ENCODE peak calls at places on chromosomes 3 and 15, in ten cellular contexts. I, V, Y, U, Z, D, W, A, E and R are unnamed samples.

GRCh38 chr3:61015840-61016239 is 235.4 kb downstream of the FHIT start:
- DNase-seq in I (no peak), V (no peak), Y (no peak), U (no peak), Z (no peak), D (no peak), W (no peak), A (no peak), E (no peak), R (no peak)

GRCh38 chr15:100256985-100257650 is 84.7 kb downstream of the ADAMTS17 start:
- DNase-seq in I (no peak), V (no peak), Y (no peak), U (no peak), Z (no peak), D (no peak), W (no peak), A (no peak), E (no peak), R (no peak)

GRCh38 chr3:155131104-155131503 is 51.0 kb downstream of the MME start:
- DNase-seq in I (no peak), V (peak), Y (no peak), U (no peak), Z (no peak), D (no peak), W (peak), A (no peak), E (no peak), R (no peak)

GRCh38 chr3:71564361-71564760 is 19.2 kb downstream of the FOXP1 start:
- DNase-seq in I (no peak), V (no peak), Y (no peak), U (no peak), Z (no peak), D (no peak), W (no peak), A (no peak), E (no peak), R (no peak)

GRCh38 chr3:21795152-21795837 is 44.3 kb upstream of the ZNF385D start:
- DNase-seq in I (no peak), V (no peak), Y (no peak), U (no peak), Z (no peak), D (no peak), W (no peak), A (no peak), E (no peak), R (no peak)

GRCh38 chr3:16770021-16770420 is 114.7 kb upstream of the PLCL2 start:
- DNase-seq in I (no peak), V (peak), Y (no peak), U (no peak), Z (no peak), D (no peak), W (no peak), A (no peak), E (no peak), R (no peak)

GRCh38 chr15:29569533-29570092 is 252.7 kb downstream of the TJP1 start:
- DNase-seq in I (no peak), V (no peak), Y (no peak), U (peak), Z (no peak), D (no peak), W (no peak), A (no peak), E (peak), R (no peak)

GRCh38 chr15:91956026-91956723 is 102.7 kb downstream of the SLCO3A1 start:
- DNase-seq in I (no peak), V (peak), Y (no peak), U (peak), Z (no peak), D (no peak), W (no peak), A (no peak), E (no peak), R (no peak)

GRCh38 chr15:40702077-40702476 is 7.1 kb downstream of the RAD51 start:
- DNase-seq in I (no peak), V (no peak), Y (no peak), U (peak), Z (no peak), D (no peak), W (peak), A (no peak), E (no peak), R (no peak)

GRCh38 chr3:48595075-48595525 is at the start of gene COL7A1:
- DNase-seq in I (no peak), V (peak), Y (no peak), U (peak), Z (no peak), D (no peak), W (peak), A (no peak), E (peak), R (no peak)

GRCh38 chr3:63655519-63655918 is 3.0 kb downstream of the SNTN start:
- DNase-seq in I (no peak), V (peak), Y (peak), U (no peak), Z (no peak), D (no peak), W (no peak), A (no peak), E (no peak), R (no peak)

GRCh38 chr3:63662500-63662899 is 10.0 kb downstream of the SNTN start:
- DNase-seq in I (no peak), V (peak), Y (no peak), U (peak), Z (no peak), D (no peak), W (no peak), A (no peak), E (no peak), R (no peak)

GRCh38 chr3:63656791-63657190 is 4.3 kb downstream of the SNTN start:
- DNase-seq in I (no peak), V (peak), Y (peak), U (no peak), Z (no peak), D (no peak), W (no peak), A (no peak), E (no peak), R (no peak)

GRCh38 chr3:63662011-63662410 is 9.5 kb downstream of the SNTN start:
- DNase-seq in I (no peak), V (no peak), Y (no peak), U (peak), Z (no peak), D (no peak), W (no peak), A (no peak), E (no peak), R (no peak)

DNA sequence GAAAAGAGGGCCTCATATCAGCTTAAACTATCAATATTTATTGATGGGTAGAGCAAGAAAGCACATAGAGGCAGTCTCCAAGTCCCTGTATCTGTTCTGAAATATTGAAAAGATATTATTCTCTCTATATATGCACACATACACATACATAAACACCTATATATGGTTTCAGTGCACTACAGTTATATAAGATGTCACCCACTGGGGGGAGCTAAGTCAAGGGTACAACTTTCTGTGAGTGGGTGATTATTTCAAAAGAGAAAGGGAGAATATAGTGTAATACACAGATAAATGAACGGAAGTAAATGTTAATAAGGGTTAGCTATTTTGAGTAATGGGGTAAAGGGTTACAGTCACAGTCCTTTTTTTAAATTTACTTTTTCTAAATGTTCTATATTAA is 8.8 kb downstream of the SNTN start:
- DNase-seq in I (no peak), V (no peak), Y (no peak), U (peak), Z (no peak), D (no peak), W (no peak), A (no peak), E (no peak), R (no peak)
- TF ChIP-seq CTCF in I (no peak), V (peak), Y (no peak), U (peak), Z (no peak), D (no peak), W (no peak), A (no peak), E (no peak), R (peak)

DNA sequence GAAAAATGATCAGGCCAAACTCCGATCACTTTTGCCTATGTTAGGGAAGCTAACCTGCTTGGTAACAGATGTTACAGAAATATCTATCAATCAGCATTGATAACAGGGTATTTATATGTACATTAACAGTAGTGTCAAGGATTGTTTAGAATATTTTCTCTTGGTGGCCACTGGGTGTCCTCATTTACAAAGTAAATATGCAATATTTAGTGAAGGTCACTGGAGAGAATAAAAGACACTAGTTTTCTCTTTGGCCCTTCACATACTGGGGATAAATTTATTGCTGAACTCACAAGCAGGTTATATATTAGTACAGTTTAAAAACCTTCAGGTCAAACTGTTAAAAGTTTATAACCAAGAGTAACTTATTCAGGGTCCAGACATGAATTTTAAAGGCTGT is 69.0 kb downstream of the TIGIT start:
- DNase-seq in I (no peak), V (peak), Y (peak), U (peak), Z (no peak), D (peak), W (peak), A (no peak), E (no peak), R (no peak)
- TF ChIP-seq CTCF in I (peak), V (peak), Y (no peak), U (no peak), Z (peak), D (peak), W (peak), A (peak), E (no peak), R (peak)

GRCh38 chr3:5798809-5799208 is 611.3 kb downstream of the EDEM1 start:
- DNase-seq in I (no peak), V (no peak), Y (peak), U (no peak), Z (no peak), D (no peak), W (no peak), A (no peak), E (no peak), R (no peak)

GRCh38 chr3:5800965-5801364 is 613.5 kb downstream of the EDEM1 start:
- DNase-seq in I (no peak), V (no peak), Y (no peak), U (no peak), Z (no peak), D (no peak), W (no peak), A (no peak), E (no peak), R (no peak)

GRCh38 chr3:5796541-5796940 is 609.0 kb downstream of the EDEM1 start:
- DNase-seq in I (no peak), V (no peak), Y (no peak), U (no peak), Z (no peak), D (no peak), W (no peak), A (no peak), E (no peak), R (no peak)

GRCh38 chr3:5799421-5799820 is 611.9 kb downstream of the EDEM1 start:
- DNase-seq in I (no peak), V (no peak), Y (no peak), U (no peak), Z (no peak), D (no peak), W (no peak), A (no peak), E (no peak), R (no peak)
- TF ChIP-seq CTCF in I (no peak), V (no peak), Y (peak), U (no peak), Z (no peak), D (peak), W (no peak), A (no peak), E (no peak), R (no peak)

GRCh38 chr15:82648257-82649103 is 1.3 kb upstream of the CPEB1 start:
- DNase-seq in I (no peak), V (no peak), Y (no peak), U (peak), Z (no peak), D (no peak), W (peak), A (no peak), E (no peak), R (no peak)

GRCh38 chr15:82647835-82648256 is 683 bp upstream of the CPEB1 start:
- DNase-seq in I (no peak), V (no peak), Y (no peak), U (peak), Z (no peak), D (no peak), W (no peak), A (peak), E (peak), R (no peak)

GRCh38 chr15:82646250-82647044 is 716 bp downstream of the CPEB1 start:
- DNase-seq in I (no peak), V (no peak), Y (no peak), U (peak), Z (no peak), D (no peak), W (no peak), A (no peak), E (no peak), R (no peak)

GRCh38 chr15:82649226-82649999 is 2.2 kb upstream of the CPEB1 start:
- DNase-seq in I (no peak), V (no peak), Y (no peak), U (no peak), Z (no peak), D (no peak), W (peak), A (no peak), E (no peak), R (no peak)

DNA sequence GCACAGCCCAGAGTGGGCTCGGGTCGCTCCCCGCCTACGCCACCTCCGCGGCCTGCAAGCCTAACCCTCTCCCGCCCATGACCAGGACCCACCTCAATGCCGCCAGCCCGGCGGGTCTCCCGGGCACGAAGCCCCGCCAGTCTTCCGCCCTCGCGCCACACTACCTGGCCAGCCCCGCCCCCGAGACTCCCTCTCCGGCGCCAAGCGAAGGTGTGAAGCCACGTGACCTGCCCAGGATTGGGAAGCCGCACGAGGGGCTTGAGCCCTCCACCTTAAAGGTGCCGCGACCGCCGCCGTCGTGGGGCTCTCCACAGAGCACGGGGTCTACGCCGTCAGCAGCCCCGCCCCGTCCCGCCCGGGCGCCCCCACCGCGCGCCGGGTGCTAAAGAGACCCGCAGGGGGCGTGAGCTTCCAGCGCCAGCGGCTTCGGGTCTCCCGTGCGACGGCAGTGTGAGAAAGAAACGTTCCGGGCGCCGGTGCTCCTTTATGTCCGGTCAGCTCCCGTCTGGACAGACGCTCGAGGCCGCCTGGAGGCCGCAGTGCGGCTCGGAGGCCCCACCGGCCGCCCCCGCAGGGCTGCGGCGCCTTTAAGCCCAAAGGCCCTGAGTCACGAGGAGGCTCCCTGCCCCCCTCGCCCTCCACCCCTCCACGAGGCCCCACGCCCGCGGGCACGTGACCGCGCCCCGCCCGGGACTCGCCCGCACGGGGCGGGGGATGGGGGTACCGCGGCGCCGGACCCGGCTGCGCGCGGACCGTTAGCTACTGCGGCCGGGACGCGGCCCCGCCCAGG is at the start of gene CPEB1:
- DNase-seq in I (no peak), V (peak), Y (no peak), U (peak), Z (peak), D (no peak), W (peak), A (no peak), E (peak), R (no peak)
- TF ChIP-seq CTCF in I (no peak), V (peak), Y (no peak), U (peak), Z (no peak), D (no peak), W (no peak), A (peak), E (no peak), R (no peak)

GRCh38 chr3:55723653-55724406 is 236.7 kb upstream of the WNT5A start:
- DNase-seq in I (no peak), V (no peak), Y (no peak), U (peak), Z (no peak), D (no peak), W (no peak), A (no peak), E (no peak), R (no peak)
- TF ChIP-seq CTCF in I (no peak), V (no peak), Y (no peak), U (no peak), Z (no peak), D (no peak), W (no peak), A (no peak), E (no peak), R (no peak)

DNA sequence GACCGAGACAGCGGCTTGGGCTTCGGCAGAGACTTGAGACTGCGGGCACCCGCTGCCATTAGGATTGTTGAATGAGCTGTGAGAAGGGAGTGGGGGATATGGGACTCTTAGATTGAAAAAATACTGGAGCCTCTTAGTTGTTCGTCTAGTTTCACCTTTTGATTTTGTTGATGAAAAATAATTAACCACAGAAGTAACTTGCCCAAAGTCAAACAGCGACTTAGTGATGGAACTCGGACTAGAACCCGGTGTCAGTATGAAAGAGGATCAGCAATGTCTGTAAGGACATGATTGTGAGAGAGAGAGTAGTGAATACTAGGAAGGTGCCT is 510 bp upstream of the GOLGB1 start:
- DNase-seq in I (no peak), V (no peak), Y (no peak), U (no peak), Z (no peak), D (no peak), W (no peak), A (no peak), E (no peak), R (no peak)
- TF ChIP-seq CTCF in I (no peak), V (no peak), Y (no peak), U (no peak), Z (no peak), D (no peak), W (no peak), A (no peak), E (no peak), R (no peak)

DNA sequence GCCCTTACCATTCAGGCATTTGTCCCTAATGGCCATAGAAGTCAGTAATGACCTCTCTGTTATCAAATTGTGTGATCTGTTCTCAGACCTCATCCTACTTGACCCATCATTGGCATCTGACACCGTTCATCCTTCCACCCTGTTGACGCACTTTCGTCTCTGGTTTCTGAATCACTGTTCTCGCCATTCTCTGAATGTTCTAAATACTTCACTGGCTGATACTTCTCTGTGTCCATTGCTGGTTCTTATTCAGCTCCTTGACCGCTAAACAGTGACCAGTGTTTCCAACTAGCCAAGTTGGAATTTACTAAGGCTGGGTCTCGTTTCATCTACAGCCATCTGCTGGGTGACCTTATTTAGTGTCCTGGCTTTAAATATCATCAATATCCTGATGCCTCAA is 2.2 kb downstream of the ACAD9 start:
- DNase-seq in I (no peak), V (no peak), Y (no peak), U (no peak), Z (no peak), D (no peak), W (no peak), A (peak), E (no peak), R (no peak)
- TF ChIP-seq CTCF in I (no peak), V (no peak), Y (no peak), U (no peak), Z (no peak), D (no peak), W (no peak), A (no peak), E (no peak), R (no peak)

GRCh38 chr3:28853830-28854229 is 427.0 kb upstream of the RBMS3 start:
- DNase-seq in I (no peak), V (no peak), Y (no peak), U (no peak), Z (no peak), D (no peak), W (no peak), A (no peak), E (no peak), R (no peak)
- TF ChIP-seq CTCF in I (no peak), V (peak), Y (no peak), U (no peak), Z (no peak), D (no peak), W (no peak), A (no peak), E (no peak), R (no peak)

DNA sequence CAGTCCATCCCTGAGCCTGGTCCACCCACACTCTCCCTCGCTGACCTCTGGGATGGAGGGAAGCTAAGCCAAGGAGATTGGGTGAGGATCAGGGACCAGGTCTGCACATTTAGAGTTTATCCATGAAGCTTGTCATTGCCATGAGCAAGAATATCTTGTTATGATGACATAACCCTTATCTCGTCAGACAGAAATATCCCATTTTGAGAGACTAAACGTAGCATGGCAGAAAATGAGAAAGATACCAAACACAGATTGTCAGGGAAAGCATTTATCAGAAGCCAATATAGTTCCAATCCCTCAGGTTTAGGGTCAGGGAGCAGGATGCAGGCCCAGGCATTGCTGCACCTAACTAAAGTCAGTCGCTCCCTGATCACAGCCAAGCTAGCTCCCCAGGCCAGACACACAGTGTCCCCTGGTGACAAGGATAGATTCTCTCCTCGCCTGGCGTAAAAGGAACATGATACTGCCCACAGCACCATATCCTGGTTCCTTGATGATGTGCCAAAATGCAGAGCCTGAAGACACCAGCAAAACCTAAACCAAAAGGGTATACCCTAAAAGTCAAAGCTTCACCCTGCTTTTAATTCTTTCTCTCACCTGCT is 66.9 kb downstream of the DCLK3 start:
- DNase-seq in I (no peak), V (no peak), Y (no peak), U (peak), Z (no peak), D (no peak), W (no peak), A (no peak), E (no peak), R (no peak)
- TF ChIP-seq CTCF in I (no peak), V (no peak), Y (no peak), U (peak), Z (no peak), D (no peak), W (no peak), A (no peak), E (no peak), R (no peak)